ENCODE peak calls at places on chromosome 2, in eight cellular contexts. N is stomach, J is H1, G is tibial nerve, W is thyroid gland, K is A549, T is body of pancreas, F is adrenal gland. Q is an unnamed sample.

GRCh38 chr2:83990601-83991000 is 468.5 kb downstream of the SUCLG1 start:
- DNase-seq in N (no peak), J (no peak), G (no peak), W (no peak), K (no peak), T (no peak), F (no peak), Q (no peak)

GRCh38 chr2:86048888-86049287 is 56.8 kb downstream of the POLR1A start:
- DNase-seq in N (no peak), J (no peak), G (no peak), W (peak; percentile 46), K (no peak), T (peak; percentile 80), F (peak; percentile 86), Q (peak; percentile 88)

GRCh38 chr2:236065756-236066155 is 102.4 kb downstream of the GBX2 start:
- DNase-seq in N (no peak), J (no peak), G (no peak), W (no peak), K (no peak), T (no peak), F (no peak), Q (no peak)

GRCh38 chr2:109690822-109691541 is 76.8 kb downstream of the SOWAHC start:
- DNase-seq in N (peak; percentile 58), J (no peak), G (no peak), W (peak; percentile 72), K (no peak), T (peak; percentile 60), F (peak; percentile 68), Q (peak; percentile 26)

GRCh38 chr2:66301073-66301766 is 133.7 kb upstream of the MEIS1 start:
- DNase-seq in N (no peak), J (no peak), G (peak; percentile 42), W (peak; percentile 80), K (no peak), T (no peak), F (no peak), Q (peak; percentile 84)

GRCh38 chr2:128469875-128470274 is 151.2 kb upstream of the HS6ST1 start:
- DNase-seq in N (no peak), J (no peak), G (no peak), W (no peak), K (no peak), T (no peak), F (peak; percentile 5), Q (no peak)

GRCh38 chr2:226427538-226428307 is 371.9 kb downstream of the IRS1 start:
- DNase-seq in N (no peak), J (no peak), G (no peak), W (no peak), K (peak; percentile 17), T (no peak), F (no peak), Q (no peak)

GRCh38 chr2:62774555-62775366 is 69.2 kb downstream of the EHBP1 start:
- DNase-seq in N (no peak), J (no peak), G (peak; percentile 74), W (no peak), K (no peak), T (peak; percentile 30), F (peak; percentile 63), Q (peak; percentile 20)

GRCh38 chr2:37625781-37626548 is 45.5 kb downstream of the CDC42EP3 start:
- DNase-seq in N (no peak), J (no peak), G (no peak), W (no peak), K (no peak), T (peak; percentile 29), F (no peak), Q (no peak)

GRCh38 chr2:186919272-186919671 is 70.3 kb upstream of the ZSWIM2 start:
- DNase-seq in N (no peak), J (no peak), G (no peak), W (no peak), K (no peak), T (no peak), F (no peak), Q (no peak)

GRCh38 chr2:86045541-86045940 is 60.1 kb downstream of the POLR1A start:
- DNase-seq in N (no peak), J (no peak), G (no peak), W (no peak), K (no peak), T (no peak), F (no peak), Q (no peak)

GRCh38 chr2:240999001-240999791 is 778 bp downstream of the SNED1 start:
- DNase-seq in N (peak; percentile 45), J (no peak), G (peak; percentile 8), W (peak; percentile 62), K (no peak), T (peak; percentile 48), F (peak; percentile 49), Q (peak; percentile 40)

GRCh38 chr2:24269270-24269669 is 91.1 kb downstream of the ITSN2 start:
- DNase-seq in N (no peak), J (no peak), G (no peak), W (no peak), K (peak; percentile 26), T (no peak), F (no peak), Q (no peak)

GRCh38 chr2:30691948-30692828 is 115.1 kb downstream of the CAPN13 start:
- DNase-seq in N (peak; percentile 23), J (no peak), G (no peak), W (no peak), K (no peak), T (no peak), F (no peak), Q (no peak)

GRCh38 chr2:237626813-237627451 is 455 bp upstream of the LRRFIP1 start:
- DNase-seq in N (no peak), J (no peak), G (no peak), W (peak; percentile 35), K (no peak), T (no peak), F (no peak), Q (no peak)
- H3K27ac ChIP-seq in N (peak overlapping the region; percentile 75), J (no peak overlapping the region), G (peak overlapping the region; percentile 70), W (peak overlapping the region; percentile 84), K (peak overlapping the region; percentile 66), T (peak overlapping the region; percentile 41), F (no peak overlapping the region), Q (peak overlapping the region; percentile 96)

GRCh38 chr2:69771461-69771860 is 29.5 kb downstream of the ANXA4 start:
- DNase-seq in N (no peak), J (no peak), G (no peak), W (no peak), K (no peak), T (no peak), F (no peak), Q (no peak)

GRCh38 chr2:69770747-69771146 is 28.8 kb downstream of the ANXA4 start:
- DNase-seq in N (no peak), J (no peak), G (no peak), W (no peak), K (no peak), T (no peak), F (no peak), Q (no peak)

GRCh38 chr2:69768789-69769188 is 26.9 kb downstream of the ANXA4 start:
- DNase-seq in N (no peak), J (no peak), G (no peak), W (no peak), K (no peak), T (no peak), F (no peak), Q (no peak)

GRCh38 chr2:69768217-69768616 is 26.3 kb downstream of the ANXA4 start:
- DNase-seq in N (no peak), J (no peak), G (no peak), W (no peak), K (no peak), T (no peak), F (no peak), Q (no peak)

DNA sequence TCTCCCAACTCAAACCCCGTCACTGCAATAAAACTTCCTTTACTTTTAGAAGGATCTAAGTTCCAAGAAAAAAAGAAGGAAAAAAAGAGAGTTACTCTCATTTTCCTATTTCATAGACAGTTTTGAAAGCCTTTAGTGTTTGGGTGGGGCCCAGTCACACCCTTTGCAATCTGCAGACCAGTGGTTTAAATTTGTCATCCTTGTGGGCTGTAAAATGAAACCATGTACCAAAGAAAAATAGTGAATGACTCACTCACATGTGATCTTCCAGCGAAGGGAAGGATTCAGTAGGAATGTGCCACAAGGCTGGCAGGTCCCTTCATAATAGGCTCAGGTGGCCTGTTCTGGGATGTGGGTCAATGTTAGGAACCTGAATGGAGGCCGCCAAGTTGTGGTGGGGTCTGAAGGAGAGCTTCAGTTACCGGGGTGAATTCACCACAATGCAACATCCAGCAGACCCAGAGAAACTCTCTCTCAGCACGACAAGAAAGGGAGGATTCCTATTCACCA is 28.3 kb downstream of the ANXA4 start:
- DNase-seq in N (no peak), J (no peak), G (peak; percentile 34), W (no peak), K (peak; percentile 63), T (no peak), F (peak; percentile 34), Q (no peak)
- TF ChIP-seq POLR2A in N (no peak), J (no peak), G (no peak), W (no peak), K (no peak), T (no peak), F (no peak), Q (no peak)

GRCh38 chr2:70084973-70085710 is 2.1 kb upstream of the PCBP1 start:
- DNase-seq in N (peak; percentile 68), J (peak; percentile 92), G (peak; percentile 43), W (peak; percentile 87), K (no peak), T (peak; percentile 66), F (peak; percentile 58), Q (no peak)

GRCh38 chr2:70085711-70086277 is 1.5 kb upstream of the PCBP1 start:
- DNase-seq in N (no peak), J (no peak), G (no peak), W (no peak), K (no peak), T (no peak), F (no peak), Q (no peak)

GRCh38 chr2:70086838-70087702 is at the start of gene PCBP1:
- DNase-seq in N (peak; percentile 97), J (peak; percentile 73), G (peak; percentile 96), W (peak; percentile 95), K (peak; percentile 96), T (peak; percentile 97), F (peak; percentile 97), Q (peak; percentile 96)

GRCh38 chr2:70087703-70088507 is 628 bp downstream of the PCBP1 start:
- DNase-seq in N (peak; percentile 61), J (no peak), G (peak; percentile 56), W (peak; percentile 41), K (peak; percentile 55), T (peak; percentile 70), F (peak; percentile 76), Q (peak; percentile 43)

DNA sequence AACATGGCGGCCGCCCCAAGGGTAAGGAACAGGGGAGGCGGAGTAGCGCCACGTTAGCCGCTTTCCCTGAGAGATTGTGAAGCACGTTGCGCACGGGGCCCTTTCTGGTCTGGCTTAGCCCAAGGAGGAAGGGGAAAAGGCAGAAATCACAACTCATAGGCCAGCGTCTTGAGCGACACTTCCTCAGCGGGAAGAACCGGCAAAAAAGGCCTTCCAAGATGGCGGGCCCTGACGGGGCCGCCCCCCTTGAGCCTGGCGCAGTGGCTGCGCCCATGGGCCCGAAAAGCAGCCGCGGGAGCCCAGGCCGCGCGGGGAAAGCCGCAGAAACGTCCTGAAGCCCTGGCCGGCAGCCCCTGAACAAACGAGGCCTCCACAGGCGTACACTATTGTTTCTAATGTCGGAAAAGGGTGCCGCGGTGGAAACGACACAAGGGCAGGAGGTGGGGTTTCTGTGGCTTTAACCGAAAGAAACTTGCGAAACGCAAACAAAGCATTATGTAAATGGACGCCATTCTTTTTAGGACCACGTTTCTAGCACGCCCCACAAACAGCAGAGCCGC is 919 bp upstream of the PCBP1 start:
- DNase-seq in N (peak; percentile 68), J (no peak), G (peak; percentile 76), W (peak; percentile 35), K (peak; percentile 71), T (peak; percentile 70), F (peak; percentile 79), Q (peak; percentile 71)
- H3K4me1 ChIP-seq in N (peaks cover 69% of the 10 kb centered on the region), J (peaks cover 6% of the 10 kb centered on the region), G (peaks cover 43% of the 10 kb centered on the region), W (peaks cover 53% of the 10 kb centered on the region), K (peaks cover 30% of the 10 kb centered on the region), T (peaks cover 46% of the 10 kb centered on the region), F (peaks cover 41% of the 10 kb centered on the region), Q (no peaks in the 10 kb centered on the region)

GRCh38 chr2:222424281-222424728 is at the start of gene SGPP2:
- DNase-seq in N (peak; percentile 73), J (no peak), G (no peak), W (peak; percentile 69), K (no peak), T (peak; percentile 32), F (no peak), Q (no peak)
- H3K27ac ChIP-seq in N (peak within 1 kb of the TSS; percentile 80), J (no peak within 1 kb of the TSS), G (no peak within 1 kb of the TSS), W (peak within 1 kb of the TSS; percentile 67), K (peak within 1 kb of the TSS; percentile 31), T (peak within 1 kb of the TSS; percentile 55), F (no peak within 1 kb of the TSS), Q (no peak within 1 kb of the TSS)

Q was measured in uterus.